ENCODE peak calls at places on chromosomes 5 and 9, in nine cellular contexts. E is fibroblast of mammary gland, V is fibroblast of pulmonary artery, H is HepG2, F is tibial artery, B is GM06990, R is cardiac muscle cell, Z is neural progenitor cell, O is sigmoid colon. T is an unnamed sample.

GRCh38 chr5:169416583-169417196 is 115.8 kb upstream of the SLIT3 start:
- DNase-seq in E (peak), V (peak), H (no peak), F (peak), B (peak), R (peak), Z (peak), O (no peak), T (peak)

GRCh38 chr9:83327323-83327722 is 210.9 kb downstream of the FRMD3 start:
- DNase-seq in E (no peak), V (no peak), H (peak), F (no peak), B (no peak), R (peak), Z (peak), O (no peak), T (peak)

GRCh38 chr9:29390859-29391258 is 1817.6 kb upstream of the C9orf72 start:
- DNase-seq in E (no peak), V (no peak), H (no peak), F (no peak), B (no peak), R (no peak), Z (no peak), O (no peak), T (no peak)

GRCh38 chr5:4661326-4661725 is 478.8 kb upstream of the ADAMTS16 start:
- DNase-seq in E (no peak), V (no peak), H (no peak), F (no peak), B (no peak), R (no peak), Z (no peak), O (no peak), T (no peak)

GRCh38 chr9:135296783-135297715 is 182.5 kb upstream of the PPP1R26 start:
- DNase-seq in E (no peak), V (no peak), H (no peak), F (no peak), B (no peak), R (no peak), Z (no peak), O (no peak), T (no peak)

GRCh38 chr9:75170898-75171360 is 82.6 kb downstream of the OSTF1 start:
- DNase-seq in E (no peak), V (peak), H (no peak), F (no peak), B (no peak), R (peak), Z (no peak), O (no peak), T (peak)

GRCh38 chr5:64869419-64869818 is 100.7 kb downstream of the CWC27 start:
- DNase-seq in E (peak), V (peak), H (no peak), F (no peak), B (no peak), R (peak), Z (peak), O (no peak), T (peak)

GRCh38 chr5:57221049-57221568 is 47.2 kb downstream of the GPBP1 start:
- DNase-seq in E (peak), V (peak), H (peak), F (no peak), B (peak), R (peak), Z (peak), O (no peak), T (peak)

DNA sequence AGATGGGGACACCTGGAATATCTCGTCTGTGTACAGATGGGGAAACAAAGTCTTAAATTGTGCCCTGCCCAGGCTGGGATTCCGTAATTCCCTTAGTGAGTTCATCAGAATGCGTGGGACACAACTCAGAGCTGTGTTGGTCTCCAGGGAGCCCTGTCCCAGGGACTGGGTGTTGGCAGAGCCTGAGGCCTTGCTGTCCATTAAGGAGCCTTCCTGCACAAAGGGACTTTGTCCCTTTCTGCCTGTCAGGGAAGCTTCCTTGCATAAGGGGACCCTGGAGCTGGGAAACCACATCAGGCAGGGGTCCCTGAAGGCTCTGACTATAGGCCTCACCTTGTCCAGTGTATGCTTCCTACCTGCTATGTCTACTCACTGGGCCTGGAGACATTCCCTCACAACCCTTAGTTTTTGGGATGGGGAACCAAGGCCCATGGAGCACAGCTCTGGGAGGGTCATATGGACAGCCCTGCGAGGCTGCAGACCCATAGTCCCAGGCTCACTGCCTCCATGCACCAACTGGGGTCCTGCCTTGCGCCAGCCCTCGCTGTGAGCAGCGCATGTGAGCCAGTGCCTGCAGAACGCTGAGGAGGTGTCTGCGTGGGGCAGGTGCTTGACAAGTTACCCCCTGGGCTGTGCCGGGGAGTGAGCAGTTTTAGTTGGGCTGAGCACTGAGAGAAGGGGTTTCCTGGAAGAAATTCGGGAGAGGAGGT is 1.6 kb downstream of the CARD19 start:
- DNase-seq in E (no peak), V (no peak), H (no peak), F (peak), B (no peak), R (no peak), Z (no peak), O (peak), T (no peak)
- H3K4me3 ChIP-seq in E (peak), V (peak), H (peak), F (peak), B (no peak), R (no peak), Z (peak), O (peak), T (peak)

DNA sequence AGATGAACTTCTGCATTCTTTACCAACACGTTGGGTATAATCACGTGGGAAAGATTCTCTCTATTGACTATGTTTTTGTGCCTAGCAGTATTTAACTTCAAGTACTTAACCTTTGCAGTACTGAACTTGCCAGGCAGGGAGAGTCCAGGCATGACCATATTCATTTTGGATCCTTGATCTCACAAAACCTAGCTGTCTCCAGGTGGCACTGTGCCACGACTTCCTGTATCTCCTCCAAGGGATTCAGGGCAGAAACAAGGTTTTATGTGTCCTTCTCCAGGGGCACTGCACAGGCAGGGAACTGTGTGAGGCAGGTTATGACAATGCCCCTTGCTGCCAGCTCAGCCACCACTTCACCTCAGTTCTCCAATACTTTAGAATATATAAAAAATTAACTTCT is 11.7 kb upstream of the IFNA5 start:
- DNase-seq in E (no peak), V (no peak), H (peak), F (no peak), B (no peak), R (no peak), Z (no peak), O (no peak), T (no peak)
- TF ChIP-seq CTCF in E (no peak), V (no peak), H (peak), F (no peak), B (no peak), R (no peak), Z (no peak), O (no peak), T (no peak)

DNA sequence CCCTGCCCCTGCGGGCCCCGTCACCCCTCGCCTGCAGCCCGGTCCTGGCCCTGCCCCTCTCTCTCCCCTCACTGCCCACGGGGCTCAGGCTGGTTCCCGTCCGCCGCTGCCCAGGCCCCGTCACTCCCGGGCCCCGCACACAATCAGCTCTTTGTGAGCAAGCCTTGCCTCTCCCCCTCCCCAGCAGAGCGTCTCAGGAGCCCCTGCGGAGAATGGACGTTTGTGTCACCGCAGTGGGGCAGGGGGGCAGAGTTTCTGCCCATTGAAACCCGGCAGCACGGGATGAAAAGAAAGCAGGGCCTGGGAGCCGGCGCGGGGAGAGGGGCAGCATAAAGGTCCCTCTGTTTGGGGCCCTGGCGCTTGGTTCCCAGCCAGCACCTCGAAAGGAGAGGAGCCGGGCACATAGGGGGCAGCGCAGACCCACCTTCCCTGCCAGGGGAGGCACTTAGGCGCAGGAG is 13.5 kb upstream of the NUP214 start:
- DNase-seq in E (no peak), V (no peak), H (peak), F (no peak), B (no peak), R (no peak), Z (peak), O (no peak), T (no peak)
- H3K4me3 ChIP-seq in E (no peak), V (no peak), H (no peak), F (no peak), B (no peak), R (no peak), Z (peak), O (no peak), T (no peak)

DNA sequence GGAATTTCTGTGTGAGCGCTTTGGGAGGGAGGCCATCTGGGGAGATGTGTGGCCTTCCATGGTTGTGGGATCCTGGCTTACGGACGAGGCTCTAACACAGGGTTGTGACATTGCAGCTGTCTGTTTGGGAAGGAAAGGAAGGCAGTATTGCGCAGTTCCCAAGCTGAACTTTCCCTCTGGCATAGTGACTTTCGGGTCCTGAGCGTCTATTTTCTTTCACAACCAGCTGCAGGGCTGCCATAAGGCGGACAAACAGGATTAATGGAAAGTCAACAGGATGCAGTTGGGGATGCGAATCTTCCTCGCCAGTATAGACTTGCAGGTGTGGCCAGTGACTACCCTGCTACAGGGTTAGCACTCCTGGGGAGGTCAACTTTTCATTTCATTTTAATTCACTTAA is 25.9 kb downstream of the CCT5 start:
- DNase-seq in E (no peak), V (no peak), H (no peak), F (no peak), B (no peak), R (no peak), Z (no peak), O (no peak), T (no peak)
- TF ChIP-seq CTCF in E (no peak), V (no peak), H (no peak), F (no peak), B (no peak), R (no peak), Z (no peak), O (no peak), T (no peak)

GRCh38 chr5:170622933-170623332 is 119.1 kb downstream of the KCNIP1 start:
- DNase-seq in E (no peak), V (no peak), H (no peak), F (no peak), B (no peak), R (no peak), Z (no peak), O (peak), T (no peak)
- H3K4me3 ChIP-seq in E (no peak), V (no peak), H (no peak), F (no peak), B (no peak), R (no peak), Z (no peak), O (no peak), T (no peak)

GRCh38 chr5:175444905-175445456 is 999 bp upstream of the DRD1 start:
- DNase-seq in E (no peak), V (no peak), H (no peak), F (no peak), B (no peak), R (no peak), Z (no peak), O (no peak), T (no peak)
- TF ChIP-seq CTCF in E (no peak), V (no peak), H (no peak), F (peak), B (no peak), R (no peak), Z (no peak), O (no peak), T (no peak)

GRCh38 chr5:123285122-123286011 is 137.8 kb downstream of the CEP120 start:
- DNase-seq in E (peak), V (peak), H (no peak), F (peak), B (no peak), R (peak), Z (peak), O (peak), T (peak)
- H3K4me3 ChIP-seq in E (peak), V (peak), H (no peak), F (peak), B (no peak), R (peak), Z (peak), O (peak), T (peak)

DNA sequence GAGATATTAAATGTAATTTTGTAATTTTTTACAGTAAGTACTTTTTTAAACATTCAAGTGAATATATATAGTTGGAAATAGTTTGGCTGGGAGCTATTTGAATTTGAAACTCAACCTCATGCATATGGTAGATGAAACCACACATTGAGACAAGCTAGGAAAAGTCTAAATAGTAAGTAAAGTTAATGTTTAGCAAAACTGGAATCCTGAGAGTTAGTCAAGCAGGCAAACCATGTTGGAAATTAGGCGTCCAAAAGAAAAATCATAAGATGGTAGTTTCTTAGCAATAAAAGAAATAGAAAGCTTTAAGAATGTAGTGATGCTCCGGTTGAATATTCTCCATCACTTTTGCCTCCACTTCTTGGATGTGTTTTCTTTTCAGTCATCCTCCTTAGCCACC is 657.1 kb upstream of the CDH10 start:
- DNase-seq in E (no peak), V (no peak), H (no peak), F (no peak), B (no peak), R (no peak), Z (no peak), O (no peak), T (no peak)
- TF ChIP-seq CTCF in E (no peak), V (no peak), H (no peak), F (no peak), B (no peak), R (no peak), Z (no peak), O (no peak), T (no peak)

GRCh38 chr5:167664222-167664804 is 627.1 kb upstream of the WWC1 start:
- DNase-seq in E (no peak), V (no peak), H (no peak), F (no peak), B (no peak), R (no peak), Z (no peak), O (no peak), T (no peak)
- H3K4me3 ChIP-seq in E (no peak), V (no peak), H (no peak), F (no peak), B (no peak), R (no peak), Z (no peak), O (no peak), T (no peak)

GRCh38 chr9:421896-422295 is 207.2 kb downstream of the DOCK8 start:
- DNase-seq in E (no peak), V (no peak), H (no peak), F (no peak), B (no peak), R (peak), Z (no peak), O (no peak), T (no peak)

GRCh38 chr9:426264-426663 is 211.6 kb downstream of the DOCK8 start:
- DNase-seq in E (no peak), V (no peak), H (no peak), F (no peak), B (no peak), R (no peak), Z (no peak), O (no peak), T (no peak)

GRCh38 chr9:426976-427375 is 212.3 kb downstream of the DOCK8 start:
- DNase-seq in E (no peak), V (no peak), H (no peak), F (no peak), B (no peak), R (no peak), Z (no peak), O (no peak), T (no peak)
- TF ChIP-seq CTCF in E (no peak), V (no peak), H (no peak), F (no peak), B (no peak), R (no peak), Z (no peak), O (no peak), T (no peak)

T was measured in choroid plexus epithelial cell.